ENCODE peak calls at places on chromosomes 1 and 21, in four cellular contexts. One of them, this sample, is unnamed.

GRCh38 chr1:3138623-3139151 is 69.7 kb downstream of the PRDM16 start:
- DNase-seq in NCI-H524 treated with DMSO at 0.1 percent for 48 hours: no peak
- DNase-seq in H54: no peak
- DNase-seq in GM13976: no peak
- DNase-seq in this sample: no peak

GRCh38 chr1:180213401-180214177 is 16.5 kb upstream of the LHX4 start:
- DNase-seq in H54: peak
- DNase-seq in NCI-H524 treated with DMSO at 0.1 percent for 48 hours: no peak
- DNase-seq in GM13976: peak
- DNase-seq in this sample: no peak

GRCh38 chr1:40939320-40940059 is 40.0 kb upstream of the CTPS1 start:
- DNase-seq in GM13976: no peak
- DNase-seq in NCI-H524 treated with DMSO at 0.1 percent for 48 hours: no peak
- DNase-seq in H54: no peak
- DNase-seq in this sample: no peak

GRCh38 chr1:167090289-167090942 is at the start of gene GPA33:
- DNase-seq in NCI-H524 treated with DMSO at 0.1 percent for 48 hours: no peak
- DNase-seq in GM13976: peak
- DNase-seq in H54: no peak
- DNase-seq in this sample: no peak

GRCh38 chr1:37945743-37946702 is 830 bp downstream of the INPP5B start:
- DNase-seq in NCI-H524 treated with DMSO at 0.1 percent for 48 hours: no peak
- DNase-seq in H54: peak
- DNase-seq in GM13976: peak
- DNase-seq in this sample: no peak

GRCh38 chr1:167627865-167628641 is 2.0 kb upstream of the RCSD1 start:
- DNase-seq in NCI-H524 treated with DMSO at 0.1 percent for 48 hours: no peak
- DNase-seq in GM13976: peak
- DNase-seq in H54: peak
- DNase-seq in this sample: peak

GRCh38 chr1:244862354-244862698 is 2.0 kb downstream of the HNRNPU start:
- DNase-seq in NCI-H524 treated with DMSO at 0.1 percent for 48 hours: no peak
- DNase-seq in H54: no peak
- DNase-seq in GM13976: no peak
- DNase-seq in this sample: no peak

GRCh38 chr1:160781914-160782689 is 13.9 kb upstream of the LY9 start:
- DNase-seq in NCI-H524 treated with DMSO at 0.1 percent for 48 hours: no peak
- DNase-seq in GM13976: peak
- DNase-seq in H54: no peak
- DNase-seq in this sample: peak

GRCh38 chr1:198254521-198254920 is 97.7 kb downstream of the NEK7 start:
- DNase-seq in H54: no peak
- DNase-seq in NCI-H524 treated with DMSO at 0.1 percent for 48 hours: no peak
- DNase-seq in GM13976: no peak
- DNase-seq in this sample: no peak

GRCh38 chr1:156750191-156750931 is 1.1 kb downstream of the HDGF start:
- DNase-seq in NCI-H524 treated with DMSO at 0.1 percent for 48 hours: no peak
- DNase-seq in GM13976: peak
- DNase-seq in H54: no peak
- DNase-seq in this sample: no peak

GRCh38 chr1:204970897-204971296 is 72.1 kb upstream of the CNTN2 start:
- DNase-seq in GM13976: no peak
- DNase-seq in NCI-H524 treated with DMSO at 0.1 percent for 48 hours: no peak
- DNase-seq in H54: no peak
- DNase-seq in this sample: no peak

GRCh38 chr1:156706647-156707008 is 1.2 kb upstream of the CRABP2 start:
- DNase-seq in NCI-H524 treated with DMSO at 0.1 percent for 48 hours: no peak
- DNase-seq in GM13976: no peak
- DNase-seq in H54: no peak
- DNase-seq in this sample: no peak

GRCh38 chr1:93537924-93538323 is 90.0 kb downstream of the FNBP1L start:
- DNase-seq in NCI-H524 treated with DMSO at 0.1 percent for 48 hours: no peak
- DNase-seq in H54: no peak
- DNase-seq in GM13976: no peak
- DNase-seq in this sample: no peak

GRCh38 chr1:197928849-197929336 is 11.7 kb downstream of the LHX9 start:
- DNase-seq in NCI-H524 treated with DMSO at 0.1 percent for 48 hours: no peak
- DNase-seq in H54: no peak
- DNase-seq in GM13976: peak
- DNase-seq in this sample: no peak

GRCh38 chr1:52856026-52856425 is 13.5 kb downstream of the ZYG11A start:
- DNase-seq in GM13976: no peak
- DNase-seq in H54: no peak
- DNase-seq in NCI-H524 treated with DMSO at 0.1 percent for 48 hours: no peak
- DNase-seq in this sample: no peak

GRCh38 chr1:46772571-46772970 is 26.3 kb upstream of the CYP4B1 start:
- DNase-seq in GM13976: no peak
- DNase-seq in H54: no peak
- DNase-seq in NCI-H524 treated with DMSO at 0.1 percent for 48 hours: no peak
- DNase-seq in this sample: no peak

GRCh38 chr1:164748253-164748899 is 189.4 kb downstream of the PBX1 start:
- DNase-seq in H54: no peak
- DNase-seq in GM13976: no peak
- DNase-seq in NCI-H524 treated with DMSO at 0.1 percent for 48 hours: no peak
- DNase-seq in this sample: no peak

GRCh38 chr1:214416417-214417212 is 134.8 kb downstream of the PTPN14 start:
- DNase-seq in H54: no peak
- DNase-seq in NCI-H524 treated with DMSO at 0.1 percent for 48 hours: no peak
- DNase-seq in GM13976: no peak
- DNase-seq in this sample: no peak

GRCh38 chr21:45305831-45306230 is 18.1 kb upstream of the POFUT2 start:
- DNase-seq in GM13976: no peak
- DNase-seq in NCI-H524 treated with DMSO at 0.1 percent for 48 hours: no peak
- DNase-seq in H54: no peak
- DNase-seq in this sample: no peak

This sample was measured in GM18507.